ENCODE peak calls at places on chromosome 9, in six cellular contexts. W is body of pancreas, B is upper lobe of left lung, E is breast epithelium, P is H54, C is A549. N is an unnamed sample.

GRCh38 chr9:97425992-97426336 is 14.1 kb downstream of the TDRD7 start:
- DNase-seq in W (no peak), P (no peak), C (no peak), B (no peak), E (no peak), N (no peak)

GRCh38 chr9:70093095-70093494 is 49.4 kb downstream of the MAMDC2 start:
- DNase-seq in E (no peak), W (no peak), C (no peak), B (no peak), P (no peak), N (no peak)

GRCh38 chr9:12461759-12462158 is 231.4 kb upstream of the TYRP1 start:
- DNase-seq in P (no peak), B (no peak), E (no peak), C (no peak), W (no peak), N (no peak)

GRCh38 chr9:87324613-87325194 is 173.0 kb upstream of the DAPK1 start:
- DNase-seq in W (peak), C (peak), P (peak), E (no peak), B (no peak), N (peak)

GRCh38 chr9:117494401-117495130 is 79.7 kb upstream of the ASTN2 start:
- DNase-seq in B (no peak), C (no peak), W (no peak), P (no peak), E (no peak), N (no peak)

GRCh38 chr9:78363221-78363620 is 66.3 kb downstream of the PSAT1 start:
- DNase-seq in P (peak), E (no peak), B (no peak), C (no peak), W (no peak), N (no peak)

GRCh38 chr9:96204853-96205252 is 97.1 kb downstream of the HSD17B3 start:
- DNase-seq in C (no peak), P (no peak), E (no peak), B (no peak), W (no peak), N (no peak)

GRCh38 chr9:2286825-2287455 is 271.8 kb downstream of the SMARCA2 start:
- DNase-seq in W (no peak), C (no peak), P (no peak), B (no peak), E (no peak), N (no peak)

GRCh38 chr9:134983506-134984371 is 66.0 kb upstream of the FCN1 start:
- DNase-seq in P (no peak), E (peak), C (no peak), B (peak), W (no peak), N (no peak)

GRCh38 chr9:89842267-89842768 is 237.5 kb downstream of the GADD45G start:
- DNase-seq in P (no peak), C (no peak), B (peak), E (no peak), W (peak), N (no peak)

GRCh38 chr9:104836235-104836634 is 72.3 kb downstream of the NIPSNAP3B start:
- DNase-seq in W (no peak), C (no peak), B (no peak), P (no peak), E (no peak), N (no peak)

GRCh38 chr9:75087279-75087823 is 604 bp downstream of the NMRK1 start:
- DNase-seq in C (peak), P (peak), E (no peak), B (peak), W (peak), N (no peak)

GRCh38 chr9:75085640-75086039 is 2.3 kb downstream of the NMRK1 start:
- DNase-seq in B (no peak), E (no peak), P (no peak), C (no peak), W (no peak), N (no peak)

GRCh38 chr9:75086443-75087278 is 1.3 kb downstream of the NMRK1 start:
- DNase-seq in W (peak), C (no peak), E (no peak), B (peak), P (no peak), N (no peak)

GRCh38 chr9:75083188-75083976 is 4.6 kb downstream of the NMRK1 start:
- DNase-seq in W (peak), C (no peak), P (no peak), E (no peak), B (peak), N (no peak)

DNA sequence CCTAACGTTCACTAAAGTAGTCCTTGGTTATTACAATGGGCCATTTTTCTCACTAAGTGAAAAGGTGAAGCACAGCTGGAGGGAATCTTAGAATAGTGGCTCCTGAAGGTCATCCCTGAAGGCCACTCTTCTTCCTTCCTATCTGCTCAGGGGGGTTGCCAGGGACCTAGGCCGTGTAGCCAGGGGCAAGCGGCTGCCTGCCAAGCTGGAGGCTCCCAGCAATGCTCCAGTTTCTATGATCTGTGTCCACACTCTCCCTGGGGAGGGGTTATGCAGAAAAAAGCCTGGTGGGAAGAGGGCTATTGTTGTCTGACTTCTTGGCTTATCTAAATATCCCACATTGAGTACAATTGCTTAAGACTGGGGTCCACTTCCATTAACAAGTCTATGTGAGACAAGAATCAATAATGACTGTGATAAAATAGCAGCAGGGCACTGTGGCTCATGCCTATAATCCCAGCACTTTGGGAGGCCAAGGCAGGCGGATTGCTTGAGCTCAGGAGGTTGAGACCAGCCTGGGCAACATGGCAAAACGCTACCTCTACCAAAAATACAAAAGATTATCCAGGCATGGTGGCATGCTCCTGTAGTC is 3.8 kb downstream of the NMRK1 start:
- DNase-seq in E (no peak), B (no peak), C (no peak), P (no peak), W (no peak), N (no peak)
- TF ChIP-seq POLR2A in E (no peak), B (no peak), C (no peak), P (no peak), W (no peak), N (no peak)

DNA sequence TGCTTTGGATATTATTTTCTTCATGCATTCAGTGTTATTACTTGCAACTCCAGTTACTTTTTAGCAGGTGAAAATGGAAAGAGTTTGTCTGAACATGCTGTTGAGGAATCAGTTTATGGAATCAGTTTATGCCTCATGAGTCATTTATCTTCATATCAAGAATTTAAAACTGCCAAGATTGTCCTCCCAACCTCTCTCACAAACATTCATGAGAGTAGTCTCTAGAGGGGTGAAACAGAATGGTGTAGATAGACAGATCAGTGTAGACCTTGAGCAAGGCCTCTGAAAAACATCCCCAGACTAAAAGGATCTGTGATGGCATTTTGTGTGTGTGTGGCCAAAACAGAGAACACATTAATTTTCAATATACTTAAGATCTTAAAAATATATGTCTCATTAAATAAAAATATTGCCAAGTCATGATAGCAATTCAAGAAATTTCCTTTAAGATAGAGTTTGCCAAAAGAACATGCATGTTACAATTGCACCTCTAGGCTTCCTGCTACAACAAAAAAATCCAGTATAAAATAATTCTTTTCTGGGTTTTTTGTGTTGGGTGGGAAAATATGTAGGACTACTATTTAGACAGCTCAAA is 5.0 kb downstream of the ANXA1 start:
- DNase-seq in C (no peak), P (no peak), B (no peak), W (no peak), E (no peak), N (no peak)
- TF ChIP-seq POLR2A in C (no peak), P (no peak), B (no peak), W (no peak), E (no peak), N (no peak)

DNA sequence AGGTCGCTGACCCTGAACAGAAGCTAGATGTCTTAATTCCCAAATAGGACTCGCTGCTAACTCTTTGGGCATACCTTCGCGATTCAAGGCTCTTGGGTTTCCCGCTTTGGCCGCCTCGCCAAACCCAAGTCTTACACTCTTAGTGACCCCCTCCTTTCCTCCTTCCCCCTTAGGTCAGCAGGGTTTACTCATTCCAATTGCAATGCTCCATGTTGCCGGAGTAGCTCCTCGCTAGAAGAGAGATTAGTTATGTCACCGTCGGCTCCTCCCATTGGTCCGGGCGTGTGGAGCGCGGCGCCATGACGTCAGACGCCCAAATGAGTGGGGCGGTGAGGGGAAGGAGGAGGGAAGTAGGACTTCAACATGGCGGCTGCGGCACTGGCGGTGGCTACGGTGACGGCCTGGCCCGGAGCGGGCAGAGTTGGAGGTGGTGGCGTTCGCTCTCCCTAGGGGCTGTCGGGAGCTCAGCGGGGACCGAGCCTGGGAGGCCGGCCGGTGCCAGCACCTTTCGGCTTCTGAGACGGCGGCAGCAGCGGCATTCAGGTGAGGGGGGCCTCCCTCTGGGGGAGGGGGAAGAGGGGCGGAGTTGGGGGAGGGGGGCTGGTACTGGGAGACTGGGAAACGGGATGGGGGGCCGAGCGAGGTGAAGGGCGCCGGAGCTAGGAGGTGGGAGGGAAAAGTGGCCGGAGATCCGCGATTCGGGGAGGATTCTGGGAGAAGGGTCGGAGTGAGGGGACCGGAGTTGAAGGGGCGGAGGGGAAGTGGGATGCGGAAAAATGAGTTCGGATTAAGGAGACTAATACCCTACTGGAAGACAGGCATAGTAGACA is at the start of gene UBAP1:
- DNase-seq in C (peak), B (peak), P (peak), W (peak), E (peak), N (peak)
- TF ChIP-seq POLR2A in C (peak), B (peak), P (peak), W (peak), E (peak), N (peak)

GRCh38 chr9:7392161-7392560 is 407.4 kb downstream of the DMAC1 start:
- DNase-seq in P (no peak), C (no peak), B (no peak), W (no peak), E (no peak), N (no peak)

GRCh38 chr9:7382365-7382764 is 417.2 kb downstream of the DMAC1 start:
- DNase-seq in C (no peak), W (no peak), E (no peak), B (no peak), P (no peak), N (no peak)

GRCh38 chr9:7388755-7389154 is 410.8 kb downstream of the DMAC1 start:
- DNase-seq in W (no peak), P (no peak), C (no peak), B (no peak), E (no peak), N (no peak)

DNA sequence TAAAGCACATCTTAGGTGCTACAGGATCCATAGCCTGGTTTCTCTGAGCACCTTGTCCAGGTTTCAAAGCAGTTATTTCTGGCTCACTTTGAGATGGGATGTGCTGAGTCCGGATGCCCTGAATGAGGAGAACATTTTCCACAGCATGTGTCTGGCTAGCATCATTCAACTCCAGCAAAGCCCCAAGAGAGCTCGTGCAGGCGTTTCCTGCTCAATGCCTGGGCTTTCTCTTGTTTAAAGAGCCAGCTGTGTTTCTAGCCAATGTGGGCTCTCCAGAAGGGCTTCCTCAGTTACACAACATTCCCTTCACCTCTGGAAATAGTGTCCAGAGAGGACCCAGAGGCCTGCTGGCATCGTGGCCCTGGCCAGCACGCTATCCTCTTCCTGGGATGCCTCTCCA is 411.7 kb downstream of the DMAC1 start:
- DNase-seq in E (no peak), C (no peak), W (no peak), P (no peak), B (no peak), N (no peak)
- TF ChIP-seq POLR2A in E (no peak), C (no peak), W (no peak), P (no peak), B (no peak), N (no peak)

GRCh38 chr9:99358668-99359067 is 136.6 kb downstream of the SEC61B start:
- DNase-seq in B (no peak), C (no peak), P (no peak), W (no peak), E (no peak), N (no peak)

GRCh38 chr9:99359336-99359735 is 137.3 kb downstream of the SEC61B start:
- DNase-seq in W (no peak), B (no peak), C (no peak), E (no peak), P (no peak), N (no peak)

GRCh38 chr9:99361827-99362226 is 139.7 kb downstream of the SEC61B start:
- DNase-seq in B (no peak), E (no peak), C (no peak), P (no peak), W (no peak), N (no peak)

GRCh38 chr9:99362317-99362716 is 140.2 kb downstream of the SEC61B start:
- DNase-seq in W (no peak), C (no peak), E (no peak), B (no peak), P (no peak), N (no peak)

GRCh38 chr9:99360026-99360425 is 137.9 kb downstream of the SEC61B start:
- DNase-seq in W (no peak), C (no peak), E (no peak), B (no peak), P (no peak), N (no peak)
- TF ChIP-seq POLR2A in W (no peak), C (no peak), E (no peak), B (no peak), P (no peak), N (no peak)

GRCh38 chr9:76472925-76473324 is 13.9 kb downstream of the GCNT1 start:
- DNase-seq in C (no peak), P (peak), B (no peak), W (no peak), E (no peak), N (no peak)
- TF ChIP-seq POLR2A in C (no peak), P (no peak), B (no peak), W (no peak), E (no peak), N (no peak)

DNA sequence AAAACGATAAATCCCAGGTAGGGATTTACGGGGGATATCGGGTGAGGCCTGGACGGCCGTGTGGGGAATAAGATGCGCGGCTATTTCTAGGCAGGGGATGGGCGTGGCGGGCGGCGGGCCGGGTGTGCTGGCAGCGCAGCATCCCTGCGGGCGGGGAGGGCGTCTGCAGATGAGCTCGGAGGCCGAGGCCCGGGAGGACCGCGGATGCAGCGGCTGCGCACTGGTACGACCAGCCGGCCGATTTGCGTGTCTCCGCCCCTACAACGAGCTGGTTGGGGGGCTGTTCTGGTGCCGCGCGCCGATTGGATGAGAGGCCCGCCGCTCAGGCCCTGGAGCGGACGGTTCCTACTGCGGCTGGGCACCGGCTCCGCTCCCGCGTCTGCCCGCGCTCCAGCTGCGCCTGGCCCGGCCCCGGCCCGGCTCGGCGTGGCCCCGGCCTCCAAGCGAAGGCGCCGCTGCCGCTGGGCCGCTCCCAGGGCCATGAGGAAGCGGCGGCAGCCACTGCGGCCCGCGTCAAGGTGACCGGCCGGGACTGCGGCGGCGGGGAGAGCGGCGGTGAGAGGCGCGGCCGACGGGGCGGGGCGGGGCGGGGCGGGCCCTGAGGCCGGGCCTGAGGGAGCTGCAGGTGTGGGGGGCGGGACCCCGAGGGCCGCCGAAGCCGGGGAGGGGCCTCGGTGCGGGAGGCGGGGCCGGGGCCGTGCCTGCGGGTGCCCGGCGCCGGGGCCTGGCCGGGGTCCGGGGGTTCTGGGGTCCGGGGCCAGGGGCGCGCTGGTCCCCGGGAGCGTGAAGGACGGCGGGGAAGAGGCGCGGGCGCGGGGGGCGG is at the start of gene RALGPS1:
- DNase-seq in W (peak), E (peak), P (peak), C (peak), B (peak), N (peak)
- TF ChIP-seq POLR2A in W (peak), E (no peak), P (no peak), C (peak), B (peak), N (no peak)

DNA sequence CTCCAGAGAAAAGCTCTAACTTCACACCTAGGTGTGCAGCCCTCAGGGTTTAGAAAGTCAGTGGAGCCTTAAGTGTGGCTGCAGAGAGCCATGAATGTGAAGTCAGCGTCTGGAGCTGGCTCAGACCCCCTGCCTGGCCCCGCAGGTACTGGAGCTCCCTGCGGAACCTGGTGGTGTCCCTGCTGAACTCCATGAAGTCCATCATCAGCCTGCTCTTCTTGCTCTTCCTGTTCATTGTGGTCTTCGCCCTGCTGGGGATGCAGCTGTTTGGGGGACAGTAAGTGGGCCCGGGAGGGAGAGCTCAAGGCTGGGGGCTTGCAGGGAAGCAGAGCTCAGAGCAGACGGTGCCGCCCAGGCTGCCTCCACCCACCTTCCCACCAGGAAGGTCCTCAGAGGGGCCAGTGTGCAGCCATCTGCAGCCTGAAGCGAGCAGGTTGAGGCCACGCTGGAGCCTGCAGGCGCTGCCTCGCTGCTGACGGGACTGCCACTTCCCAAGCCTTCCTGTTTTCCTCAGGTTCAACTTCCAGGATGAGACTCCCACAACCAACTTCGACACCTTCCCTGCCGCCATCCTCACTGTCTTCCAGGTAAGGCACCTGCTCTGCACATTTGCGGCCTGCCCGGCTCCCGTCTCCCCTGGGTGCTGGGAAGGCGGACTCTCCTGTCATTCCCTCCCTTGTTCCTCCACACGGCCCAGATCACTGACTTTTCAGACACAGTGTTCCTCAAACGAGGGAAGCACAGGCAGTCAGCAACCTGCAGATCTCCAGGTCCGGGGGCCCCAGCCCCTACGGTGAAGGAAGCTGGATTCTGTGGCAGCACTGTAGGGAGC is 108.9 kb downstream of the CACNA1B start:
- DNase-seq in B (no peak), P (no peak), E (no peak), W (no peak), C (no peak), N (no peak)
- TF ChIP-seq POLR2A in B (no peak), P (no peak), E (no peak), W (no peak), C (no peak), N (no peak)

GRCh38 chr9:110148384-110148783 is 59.6 kb downstream of the C9orf152 start:
- DNase-seq in W (no peak), C (no peak), B (no peak), P (no peak), E (no peak), N (no peak)
- TF ChIP-seq POLR2A in W (no peak), C (no peak), B (no peak), P (no peak), E (no peak), N (peak)